ENCODE peak calls at places on chromosomes 7 and 10, in ten cellular contexts. F is KBM-7; C is fibroblast of the conjunctiva; S is T1000; L is lower leg skin; X is iris pigment epithelial cell; R is Caco-2; D is T follicular helper cell; Q is keratinocyte; A is effector memory CD8-positive, alpha-beta T cell. K is an unnamed sample.

GRCh38 chr10:127027786-127028185 is 122.6 kb downstream of the DOCK1 start:
- DNase-seq in F (no peak), C (no peak), S (no peak), L (no peak), X (no peak), R (no peak), D (no peak), Q (no peak), A (no peak), K (no peak)

GRCh38 chr10:113347508-113347907 is 205.3 kb upstream of the HABP2 start:
- DNase-seq in F (no peak), C (peak; percentile 16), S (no peak), L (no peak), X (no peak), R (no peak), D (no peak), Q (no peak), A (no peak), K (no peak)

GRCh38 chr7:99021941-99022560 is 121.9 kb downstream of the SMURF1 start:
- DNase-seq in F (peak; percentile 35), C (no peak), S (no peak), L (no peak), X (no peak), R (no peak), D (no peak), Q (no peak), A (no peak), K (no peak)

GRCh38 chr7:34013421-34013820 is 108.1 kb downstream of the BMPER start:
- DNase-seq in F (no peak), C (no peak), S (no peak), L (no peak), X (no peak), R (no peak), D (no peak), Q (no peak), A (no peak), K (no peak)

GRCh38 chr7:20172736-20173334 is 44.3 kb downstream of the MACC1 start:
- DNase-seq in F (peak; percentile 77), C (peak; percentile 36), S (peak; percentile 10), L (peak; percentile 32), X (peak; percentile 49), R (peak; percentile 82), D (no peak), Q (no peak), A (no peak), K (peak; percentile 76)

GRCh38 chr7:123004931-123005330 is 9.4 kb upstream of the TAS2R16 start:
- DNase-seq in F (no peak), C (no peak), S (no peak), L (no peak), X (peak; percentile 79), R (no peak), D (no peak), Q (no peak), A (no peak), K (no peak)

GRCh38 chr7:127337581-127337980 is 54.9 kb downstream of the ZNF800 start:
- DNase-seq in F (no peak), C (no peak), S (no peak), L (no peak), X (no peak), R (no peak), D (no peak), Q (no peak), A (no peak), K (no peak)

GRCh38 chr7:3439333-3440030 is 138.4 kb downstream of the SDK1 start:
- DNase-seq in F (no peak), C (peak; percentile 94), S (peak; percentile 46), L (no peak), X (peak; percentile 98), R (no peak), D (no peak), Q (peak; percentile 55), A (no peak), K (no peak)

GRCh38 chr7:117014673-117015133 is 61.4 kb downstream of the ST7 start:
- DNase-seq in F (peak; percentile 47), C (peak; percentile 5), S (no peak), L (peak; percentile 51), X (peak; percentile 81), R (no peak), D (no peak), Q (no peak), A (no peak), K (no peak)

GRCh38 chr7:14858410-14858809 is 44.1 kb downstream of the DGKB start:
- DNase-seq in F (no peak), C (no peak), S (no peak), L (no peak), X (no peak), R (no peak), D (no peak), Q (no peak), A (no peak), K (peak; percentile 80)

GRCh38 chr7:98687331-98687863 is 70.3 kb downstream of the NPTX2 start:
- DNase-seq in F (peak; percentile 2), C (no peak), S (no peak), L (no peak), X (no peak), R (no peak), D (no peak), Q (no peak), A (no peak), K (peak; percentile 60)

GRCh38 chr10:131561897-131562296 is 250.4 kb upstream of the TCERG1L start:
- DNase-seq in F (no peak), C (no peak), S (no peak), L (no peak), X (no peak), R (no peak), D (no peak), Q (no peak), A (no peak), K (no peak)

GRCh38 chr7:117154721-117155120 is 168.1 kb downstream of the WNT2 start:
- DNase-seq in F (no peak), C (no peak), S (no peak), L (no peak), X (no peak), R (no peak), D (no peak), Q (no peak), A (no peak), K (no peak)

GRCh38 chr10:85593226-85593625 is 773.4 kb downstream of the GRID1 start:
- DNase-seq in F (no peak), C (no peak), S (no peak), L (no peak), X (no peak), R (no peak), D (no peak), Q (no peak), A (no peak), K (no peak)

GRCh38 chr7:148095066-148095465 is 495.5 kb upstream of the C7orf33 start:
- DNase-seq in F (no peak), C (no peak), S (no peak), L (no peak), X (no peak), R (no peak), D (no peak), Q (no peak), A (no peak), K (no peak)

GRCh38 chr7:93817561-93817960 is 73.0 kb downstream of the TFPI2 start:
- DNase-seq in F (no peak), C (no peak), S (no peak), L (no peak), X (no peak), R (no peak), D (no peak), Q (no peak), A (no peak), K (no peak)

GRCh38 chr10:112999102-112999501 is 49.1 kb downstream of the TCF7L2 start:
- DNase-seq in F (no peak), C (no peak), S (no peak), L (no peak), X (no peak), R (no peak), D (no peak), Q (no peak), A (no peak), K (no peak)

GRCh38 chr10:122181901-122182799 is 88.9 kb upstream of the BTBD16 start:
- DNase-seq in F (no peak), C (no peak), S (no peak), L (no peak), X (no peak), R (no peak), D (no peak), Q (no peak), A (no peak), K (peak; percentile 82)

GRCh38 chr7:144437370-144438191 is 34.1 kb upstream of the NOBOX start:
- DNase-seq in F (peak; percentile 58), C (peak; percentile 54), S (no peak), L (peak; percentile 81), X (peak; percentile 81), R (peak; percentile 76), D (peak; percentile 14), Q (peak; percentile 38), A (peak; percentile 38), K (peak; percentile 83)

GRCh38 chr7:115910541-115911164 is 119.9 kb downstream of the TFEC start:
- DNase-seq in F (peak; percentile 86), C (peak; percentile 26), S (no peak), L (no peak), X (peak; percentile 43), R (peak; percentile 25), D (no peak), Q (no peak), A (no peak), K (peak; percentile 47)

GRCh38 chr10:118926018-118926417 is 103.5 kb upstream of the NANOS1 start:
- DNase-seq in F (no peak), C (no peak), S (no peak), L (no peak), X (no peak), R (no peak), D (no peak), Q (no peak), A (no peak), K (no peak)

GRCh38 chr7:142871260-142872105 is 14.1 kb downstream of the TRPV6 start:
- DNase-seq in F (no peak), C (no peak), S (no peak), L (no peak), X (no peak), R (no peak), D (no peak), Q (no peak), A (no peak), K (no peak)

GRCh38 chr10:91681361-91682276 is 48.7 kb upstream of the PPP1R3C start:
- DNase-seq in F (no peak), C (no peak), S (no peak), L (no peak), X (no peak), R (no peak), D (no peak), Q (no peak), A (no peak), K (peak; percentile 37)

GRCh38 chr7:95929710-95930295 is 157.4 kb downstream of the DYNC1I1 start:
- DNase-seq in F (no peak), C (no peak), S (no peak), L (no peak), X (no peak), R (no peak), D (no peak), Q (no peak), A (no peak), K (no peak)

GRCh38 chr10:51960494-51960895 is 261.1 kb upstream of the CSTF2T start:
- DNase-seq in F (peak; percentile 18), C (peak; percentile 47), S (no peak), L (no peak), X (peak; percentile 37), R (peak; percentile 59), D (no peak), Q (no peak), A (no peak), K (peak; percentile 37)

GRCh38 chr7:20466425-20467125 is 135.9 kb downstream of the ITGB8 start:
- DNase-seq in F (peak; percentile 31), C (no peak), S (no peak), L (no peak), X (no peak), R (no peak), D (no peak), Q (no peak), A (no peak), K (no peak)

GRCh38 chr7:1670894-1671875 is 1.1 kb downstream of the ELFN1 start:
- DNase-seq in F (no peak), C (no peak), S (no peak), L (no peak), X (no peak), R (no peak), D (no peak), Q (no peak), A (no peak), K (no peak)

GRCh38 chr10:43930777-43931176 is 282.1 kb upstream of the ZNF32 start:
- DNase-seq in F (no peak), C (no peak), S (no peak), L (no peak), X (no peak), R (no peak), D (no peak), Q (no peak), A (no peak), K (no peak)